ENCODE peak calls at places on chromosomes 13 and 19, in seven cellular contexts. O is heart left ventricle, W is breast epithelium, V is gastrocnemius medialis, G is lower leg skin, A is GM12891, F is uterus. H is an unnamed sample.

GRCh38 chr13:57946361-57946760 is 314.8 kb downstream of the PCDH17 start:
- DNase-seq in F (no peak), O (no peak), V (no peak), A (no peak), W (no peak), G (no peak), H (no peak)

GRCh38 chr13:20394506-20394905 is 131.2 kb downstream of the CRYL1 start:
- DNase-seq in W (no peak), V (no peak), O (no peak), F (no peak), G (no peak), A (no peak), H (no peak)

GRCh38 chr13:40786568-40786996 is 2.8 kb upstream of the SLC25A15 start:
- DNase-seq in O (no peak), F (no peak), G (no peak), V (no peak), A (no peak), W (no peak), H (no peak)

GRCh38 chr13:75635101-75635620 is 969 bp upstream of the LMO7 start:
- DNase-seq in A (no peak), W (no peak), O (no peak), F (no peak), G (no peak), V (no peak), H (no peak)

GRCh38 chr19:6376512-6377193 is 920 bp upstream of the PSPN start:
- DNase-seq in V (no peak), G (no peak), O (no peak), W (no peak), A (no peak), F (no peak), H (no peak)

GRCh38 chr13:50006426-50007135 is 8.7 kb upstream of the KCNRG start:
- DNase-seq in W (no peak), A (no peak), V (no peak), G (no peak), O (no peak), F (no peak), H (no peak)

GRCh38 chr13:40442191-40442590 is 224.2 kb downstream of the FOXO1 start:
- DNase-seq in V (no peak), G (no peak), A (no peak), F (no peak), O (peak), W (no peak), H (no peak)

GRCh38 chr19:13463296-13463695 is 43.0 kb downstream of the CACNA1A start:
- DNase-seq in G (no peak), O (no peak), A (no peak), F (no peak), W (no peak), V (no peak), H (no peak)

GRCh38 chr13:84132491-84132890 is 250.2 kb upstream of the SLITRK1 start:
- DNase-seq in V (no peak), F (no peak), W (no peak), O (no peak), A (no peak), G (no peak), H (no peak)

GRCh38 chr13:92362717-92363116 is 863.9 kb upstream of the GPC6 start:
- DNase-seq in G (no peak), W (no peak), O (no peak), V (no peak), F (no peak), A (no peak), H (no peak)

GRCh38 chr13:49366841-49367240 is 77.0 kb downstream of the CAB39L start:
- DNase-seq in O (no peak), F (no peak), W (no peak), A (no peak), V (peak), G (no peak), H (no peak)

GRCh38 chr19:5585461-5586299 is 17.9 kb upstream of the TINCR start:
- DNase-seq in G (peak), A (peak), O (no peak), V (no peak), F (no peak), W (no peak), H (no peak)

GRCh38 chr19:54209748-54210494 is 9.3 kb downstream of the RPS9 start:
- DNase-seq in A (no peak), F (peak), V (peak), W (peak), G (peak), O (peak), H (peak)

GRCh38 chr13:98706446-98707110 is 45.9 kb downstream of the SLC15A1 start:
- DNase-seq in A (no peak), W (no peak), V (no peak), F (no peak), O (no peak), G (no peak), H (peak)

GRCh38 chr19:49676136-49676689 is 858 bp upstream of the PRMT1 start:
- DNase-seq in V (peak), O (peak), W (peak), F (peak), G (peak), A (no peak), H (peak)

GRCh38 chr19:37572203-37572602 is 22.4 kb downstream of the ZNF571 start:
- DNase-seq in V (no peak), A (no peak), G (no peak), W (no peak), F (no peak), O (no peak), H (no peak)

GRCh38 chr13:106568225-106569003 is 477 bp upstream of the ARGLU1 start:
- DNase-seq in A (no peak), W (no peak), G (no peak), O (no peak), V (no peak), F (no peak), H (no peak)

GRCh38 chr13:31067416-31068118 is 94.1 kb downstream of the HSPH1 start:
- DNase-seq in V (no peak), G (no peak), O (no peak), A (no peak), F (peak), W (no peak), H (no peak)

GRCh38 chr19:532578-533484 is 1.3 kb downstream of the CDC34 start:
- DNase-seq in A (no peak), G (no peak), F (peak), W (peak), O (peak), V (peak), H (peak)

GRCh38 chr19:531009-531752 is 379 bp upstream of the CDC34 start:
- DNase-seq in G (no peak), W (peak), O (peak), F (peak), A (peak), V (peak), H (peak)

GRCh38 chr19:530133-531008 is 1.2 kb upstream of the CDC34 start:
- DNase-seq in O (no peak), G (no peak), W (no peak), V (no peak), F (peak), A (no peak), H (no peak)

GRCh38 chr19:533485-534058 is 2.0 kb downstream of the CDC34 start:
- DNase-seq in W (no peak), F (no peak), G (no peak), O (no peak), A (no peak), V (no peak), H (no peak)

GRCh38 chr19:531753-532571 is at the start of gene CDC34:
- DNase-seq in F (peak), W (no peak), G (no peak), A (peak), V (no peak), O (no peak), H (no peak)
- TF ChIP-seq POLR2A in F (peak), W (no peak), G (no peak), A (no peak), V (peak), O (peak), H (peak)

DNA sequence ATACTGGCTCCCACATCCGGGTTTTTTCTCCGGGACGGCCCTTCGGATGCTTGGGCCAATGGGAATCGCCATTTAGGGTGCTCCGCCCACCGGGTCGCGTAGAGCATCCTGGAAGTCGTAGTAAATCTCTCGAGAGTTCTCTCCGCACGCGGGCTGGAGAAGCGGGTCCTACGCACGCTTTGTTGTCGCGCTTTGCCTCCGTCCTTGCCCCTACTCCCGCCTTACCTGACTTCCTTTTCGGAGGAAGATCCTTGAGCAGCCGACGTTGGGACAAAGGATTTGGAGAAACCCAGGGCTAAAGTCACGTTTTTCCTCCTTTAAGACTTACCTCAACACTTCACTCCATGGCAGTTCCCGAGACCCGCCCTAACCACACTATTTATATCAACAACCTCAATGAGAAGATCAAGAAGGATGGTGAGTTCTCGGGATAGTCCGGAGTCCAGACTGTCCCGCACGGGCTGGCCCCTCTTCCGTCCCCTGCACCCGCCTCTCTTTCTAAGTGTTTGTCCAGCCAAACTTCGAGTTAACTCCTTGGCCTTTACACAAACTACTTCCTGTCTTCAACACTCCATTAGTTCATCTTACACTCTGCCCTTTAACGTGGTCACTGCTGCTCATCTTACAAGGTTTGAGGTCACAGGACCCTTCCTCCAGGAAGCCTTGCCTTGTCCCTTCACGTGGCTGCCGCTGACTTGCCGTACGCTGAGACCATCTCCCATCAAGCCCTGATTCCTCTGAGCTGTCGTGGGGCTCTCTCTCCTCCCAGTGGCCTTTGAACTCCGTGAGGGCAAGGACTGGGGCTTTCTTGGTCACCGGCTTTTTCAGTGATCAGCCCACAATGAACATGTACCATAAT is at the start of gene SNRPA:
- DNase-seq in V (peak), G (peak), F (peak), O (peak), W (peak), A (peak), H (peak)
- TF ChIP-seq POLR2A in V (peak), G (no peak), F (peak), O (peak), W (peak), A (peak), H (peak)

GRCh38 chr19:30227661-30228112 is 144.5 kb upstream of the ZNF536 start:
- DNase-seq in O (peak), A (peak), V (no peak), F (no peak), W (peak), G (peak), H (peak)
- TF ChIP-seq POLR2A in O (no peak), A (no peak), V (no peak), F (no peak), W (no peak), G (no peak), H (peak)

GRCh38 chr13:94705081-94705751 is 7.1 kb downstream of the SOX21 start:
- DNase-seq in F (no peak), A (no peak), W (no peak), O (no peak), V (no peak), G (no peak), H (no peak)
- TF ChIP-seq POLR2A in F (no peak), A (no peak), W (no peak), O (no peak), V (no peak), G (no peak), H (no peak)

GRCh38 chr13:104008571-104009435 is 942.6 kb upstream of the SLC10A2 start:
- DNase-seq in F (no peak), W (no peak), V (no peak), A (no peak), O (no peak), G (no peak), H (no peak)
- TF ChIP-seq POLR2A in F (no peak), W (no peak), V (no peak), A (no peak), O (no peak), G (no peak), H (no peak)

DNA sequence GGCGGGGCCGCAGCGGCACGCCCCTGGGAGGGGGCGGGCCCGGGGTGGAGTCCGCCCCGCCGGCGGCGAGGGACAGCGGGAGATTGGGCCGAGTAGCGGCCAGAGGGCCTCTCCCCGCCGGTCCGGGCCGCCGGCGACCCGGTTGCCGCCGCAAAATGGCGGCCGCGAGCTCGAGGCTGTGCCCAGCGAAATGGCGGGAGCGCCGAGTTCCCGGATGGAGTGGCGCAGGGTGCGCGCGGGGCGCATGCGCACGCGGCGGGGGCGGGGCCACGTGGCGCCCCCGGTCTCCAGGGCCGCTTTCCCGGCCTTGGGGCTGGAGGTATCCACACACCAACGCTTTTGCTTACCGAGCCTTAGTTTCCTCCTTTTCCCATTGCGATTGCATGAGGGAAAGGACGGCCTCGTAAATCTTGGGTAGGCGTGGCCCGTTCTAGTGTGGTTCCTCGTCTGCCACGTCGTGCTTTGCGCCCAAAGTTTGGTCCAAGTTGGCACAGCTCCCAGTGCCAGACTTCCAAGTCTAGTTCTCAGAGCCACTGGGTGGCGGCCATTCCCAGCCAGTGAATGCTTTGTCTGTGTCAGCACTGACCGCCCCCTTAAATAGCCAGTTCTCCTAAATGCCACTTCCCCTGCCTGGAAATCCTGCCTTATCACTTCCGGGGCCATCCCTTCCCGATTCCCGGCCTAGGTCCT is 491 bp downstream of the CIRBP start:
- DNase-seq in G (peak), F (peak), A (peak), V (peak), O (peak), W (peak), H (peak)
- TF ChIP-seq POLR2A in G (no peak), F (peak), A (peak), V (no peak), O (no peak), W (peak), H (no peak)

GRCh38 chr19:40223135-40223822 is 3.2 kb downstream of the CCNP start:
- DNase-seq in W (no peak), G (no peak), O (no peak), F (no peak), A (no peak), V (no peak), H (no peak)
- TF ChIP-seq POLR2A in W (no peak), G (no peak), O (no peak), F (no peak), A (no peak), V (no peak), H (no peak)

GRCh38 chr19:47885067-47885463 is 1.1 kb downstream of the SULT2A1 start:
- DNase-seq in G (no peak), F (no peak), W (no peak), A (no peak), O (no peak), V (no peak), H (peak)
- TF ChIP-seq POLR2A in G (no peak), F (no peak), W (no peak), A (no peak), O (no peak), V (no peak), H (peak)

H was measured in adrenal gland.